ENCODE peak calls at places on chromosomes 12 and 14, in five cellular contexts. One of them, this sample, is unnamed.

GRCh38 chr14:76672123-76672522 is 89.1 kb upstream of the VASH1 start:
- DNase-seq in GM12878: no peak
- DNase-seq in HepG2: no peak
- DNase-seq in K562: no peak
- DNase-seq in SK-N-SH: no peak
- DNase-seq in this sample: no peak

GRCh38 chr12:2960432-2960956 is 1.3 kb downstream of the TEAD4 start:
- DNase-seq in SK-N-SH: no peak
- DNase-seq in HepG2: peak; percentile 34
- DNase-seq in K562: peak; percentile 35
- DNase-seq in GM12878: no peak
- DNase-seq in this sample: no peak

GRCh38 chr12:128694445-128694844 is 129.3 kb downstream of the SLC15A4 start:
- DNase-seq in K562: no peak
- DNase-seq in SK-N-SH: no peak
- DNase-seq in HepG2: no peak
- DNase-seq in GM12878: no peak
- DNase-seq in this sample: no peak

GRCh38 chr14:77025744-77026165 is 2.8 kb downstream of the IRF2BPL start:
- DNase-seq in HepG2: no peak
- DNase-seq in K562: no peak
- DNase-seq in SK-N-SH: peak; percentile 58
- DNase-seq in GM12878: no peak
- DNase-seq in this sample: no peak

GRCh38 chr12:64733857-64734256 is 25.3 kb downstream of the GNS start:
- DNase-seq in HepG2: no peak
- DNase-seq in GM12878: no peak
- DNase-seq in K562: no peak
- DNase-seq in SK-N-SH: no peak
- DNase-seq in this sample: no peak

GRCh38 chr14:63276492-63277342 is 42.0 kb downstream of the GPHB5 start:
- DNase-seq in GM12878: no peak
- DNase-seq in SK-N-SH: peak; percentile 48
- DNase-seq in HepG2: peak; percentile 17
- DNase-seq in K562: peak; percentile 33
- DNase-seq in this sample: peak; percentile 60

GRCh38 chr14:55384536-55384935 is 27.1 kb downstream of the ATG14 start:
- DNase-seq in K562: no peak
- DNase-seq in GM12878: no peak
- DNase-seq in SK-N-SH: no peak
- DNase-seq in HepG2: no peak
- DNase-seq in this sample: no peak

GRCh38 chr12:106301611-106302321 is 767 bp upstream of the TCP11L2 start:
- DNase-seq in K562: peak; percentile 97
- DNase-seq in SK-N-SH: peak; percentile 30
- DNase-seq in HepG2: no peak
- DNase-seq in GM12878: peak; percentile 53
- DNase-seq in this sample: peak; percentile 19

GRCh38 chr14:61368061-61368710 is 46.8 kb downstream of the PRKCH start:
- DNase-seq in SK-N-SH: peak; percentile 44
- DNase-seq in K562: no peak
- DNase-seq in GM12878: no peak
- DNase-seq in HepG2: no peak
- DNase-seq in this sample: no peak

GRCh38 chr12:75550401-75550851 is 39.0 kb upstream of the KRR1 start:
- DNase-seq in K562: no peak
- DNase-seq in GM12878: no peak
- DNase-seq in SK-N-SH: no peak
- DNase-seq in HepG2: no peak
- DNase-seq in this sample: no peak

GRCh38 chr14:38808734-38809455 is 294.1 kb downstream of the SEC23A start:
- DNase-seq in K562: peak; percentile 0
- DNase-seq in SK-N-SH: no peak
- DNase-seq in HepG2: peak; percentile 21
- DNase-seq in GM12878: no peak
- DNase-seq in this sample: no peak

GRCh38 chr14:53570411-53571387 is 385.9 kb downstream of the BMP4 start:
- DNase-seq in SK-N-SH: no peak
- DNase-seq in HepG2: no peak
- DNase-seq in GM12878: peak; percentile 69
- DNase-seq in K562: no peak
- DNase-seq in this sample: no peak

GRCh38 chr12:122884091-122884826 is 11.7 kb downstream of the VPS37B start:
- DNase-seq in SK-N-SH: no peak
- DNase-seq in K562: no peak
- DNase-seq in GM12878: no peak
- DNase-seq in HepG2: no peak
- DNase-seq in this sample: no peak

GRCh38 chr12:54154708-54155316 is 34.0 kb downstream of the SMUG1 start:
- DNase-seq in HepG2: no peak
- DNase-seq in GM12878: no peak
- DNase-seq in K562: no peak
- DNase-seq in SK-N-SH: no peak
- DNase-seq in this sample: no peak
- TF ChIP-seq FOXM1 in HepG2: no peak
- TF ChIP-seq FOXM1 in GM12878: no peak
- TF ChIP-seq FOXM1 in K562: no peak
- TF ChIP-seq FOXM1 in SK-N-SH: no peak
- TF ChIP-seq FOXM1 in this sample: no peak

GRCh38 chr14:44531648-44532047 is 24.6 kb upstream of the FSCB start:
- DNase-seq in SK-N-SH: no peak
- DNase-seq in K562: no peak
- DNase-seq in GM12878: no peak
- DNase-seq in HepG2: no peak
- DNase-seq in this sample: no peak
- TF ChIP-seq FOXM1 in SK-N-SH: no peak
- TF ChIP-seq FOXM1 in K562: no peak
- TF ChIP-seq FOXM1 in GM12878: no peak
- TF ChIP-seq FOXM1 in HepG2: no peak
- TF ChIP-seq FOXM1 in this sample: no peak

GRCh38 chr12:80485222-80485987 is 41.4 kb downstream of the PTPRQ start:
- DNase-seq in HepG2: no peak
- DNase-seq in K562: no peak
- DNase-seq in SK-N-SH: no peak
- DNase-seq in GM12878: no peak
- DNase-seq in this sample: no peak
- TF ChIP-seq FOXM1 in HepG2: no peak
- TF ChIP-seq FOXM1 in K562: no peak
- TF ChIP-seq FOXM1 in SK-N-SH: no peak
- TF ChIP-seq FOXM1 in GM12878: no peak
- TF ChIP-seq FOXM1 in this sample: no peak

DNA sequence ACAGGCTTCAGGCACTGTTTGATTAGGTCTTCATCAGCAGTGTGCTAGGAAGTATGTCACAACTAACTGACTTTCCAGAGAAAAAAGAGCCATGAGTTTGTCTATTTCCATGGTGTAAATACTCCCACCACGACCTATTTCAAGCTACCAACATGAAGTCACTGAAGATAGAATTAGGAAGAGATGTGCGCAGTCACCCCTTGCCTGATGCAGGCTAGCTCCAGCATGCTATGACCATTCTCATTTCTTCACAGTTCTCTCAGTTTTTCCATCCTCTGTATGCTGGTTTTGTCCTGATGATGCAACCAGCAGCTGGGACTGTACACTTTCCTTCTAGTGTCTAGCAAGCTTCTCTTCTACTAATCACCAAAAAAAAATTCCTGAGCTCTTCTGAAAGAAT is 191.6 kb upstream of the NUDT4 start:
- DNase-seq in GM12878: no peak
- DNase-seq in SK-N-SH: no peak
- DNase-seq in HepG2: no peak
- DNase-seq in K562: no peak
- DNase-seq in this sample: no peak
- TF ChIP-seq FOXM1 in GM12878: no peak
- TF ChIP-seq FOXM1 in SK-N-SH: no peak
- TF ChIP-seq FOXM1 in HepG2: no peak
- TF ChIP-seq FOXM1 in K562: no peak
- TF ChIP-seq FOXM1 in this sample: no peak

GRCh38 chr12:92393504-92393903 is 247.9 kb upstream of the BTG1 start:
- DNase-seq in K562: peak; percentile 61
- DNase-seq in GM12878: no peak
- DNase-seq in SK-N-SH: no peak
- DNase-seq in HepG2: no peak
- DNase-seq in this sample: no peak

GRCh38 chr12:92395322-92395721 is 249.7 kb upstream of the BTG1 start:
- DNase-seq in SK-N-SH: no peak
- DNase-seq in HepG2: no peak
- DNase-seq in K562: no peak
- DNase-seq in GM12878: no peak
- DNase-seq in this sample: no peak

GRCh38 chr12:92394895-92395294 is 249.2 kb upstream of the BTG1 start:
- DNase-seq in SK-N-SH: no peak
- DNase-seq in HepG2: no peak
- DNase-seq in GM12878: no peak
- DNase-seq in K562: peak; percentile 78
- DNase-seq in this sample: no peak

GRCh38 chr12:92398565-92399309 is 253.1 kb upstream of the BTG1 start:
- DNase-seq in SK-N-SH: no peak
- DNase-seq in HepG2: no peak
- DNase-seq in GM12878: no peak
- DNase-seq in K562: no peak
- DNase-seq in this sample: no peak

DNA sequence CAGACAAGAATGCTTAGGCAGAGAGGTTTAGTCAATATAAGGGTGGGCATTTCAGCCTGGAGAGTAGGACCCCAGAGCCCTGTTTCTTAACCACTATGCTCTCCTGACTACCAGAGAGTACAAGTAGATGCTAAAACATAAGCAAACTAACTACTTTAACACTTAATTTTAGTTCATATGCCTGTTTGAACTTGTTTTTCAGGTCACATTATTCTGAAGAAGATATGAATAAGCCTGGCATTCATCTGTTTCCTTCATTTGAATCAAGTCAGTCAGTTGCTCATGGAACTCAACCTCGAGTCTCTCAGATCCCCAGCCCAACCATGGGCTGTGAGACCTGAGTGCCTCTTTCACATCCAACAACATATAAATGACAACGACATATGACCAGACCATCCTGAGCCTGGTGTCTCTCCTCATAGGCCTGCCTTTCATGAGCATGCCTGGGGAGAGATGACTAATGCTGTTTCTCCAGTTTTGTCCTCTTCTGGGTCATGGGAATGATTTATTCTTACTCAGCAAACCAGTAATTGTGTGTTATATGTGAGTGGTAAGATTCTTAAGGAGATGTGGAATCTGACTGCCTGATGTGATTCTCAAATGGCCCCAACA is 251.1 kb upstream of the BTG1 start:
- DNase-seq in K562: peak; percentile 27
- DNase-seq in GM12878: no peak
- DNase-seq in SK-N-SH: no peak
- DNase-seq in HepG2: no peak
- DNase-seq in this sample: no peak
- TF ChIP-seq FOXM1 in K562: no peak
- TF ChIP-seq FOXM1 in GM12878: no peak
- TF ChIP-seq FOXM1 in SK-N-SH: no peak
- TF ChIP-seq FOXM1 in HepG2: no peak
- TF ChIP-seq FOXM1 in this sample: no peak

DNA sequence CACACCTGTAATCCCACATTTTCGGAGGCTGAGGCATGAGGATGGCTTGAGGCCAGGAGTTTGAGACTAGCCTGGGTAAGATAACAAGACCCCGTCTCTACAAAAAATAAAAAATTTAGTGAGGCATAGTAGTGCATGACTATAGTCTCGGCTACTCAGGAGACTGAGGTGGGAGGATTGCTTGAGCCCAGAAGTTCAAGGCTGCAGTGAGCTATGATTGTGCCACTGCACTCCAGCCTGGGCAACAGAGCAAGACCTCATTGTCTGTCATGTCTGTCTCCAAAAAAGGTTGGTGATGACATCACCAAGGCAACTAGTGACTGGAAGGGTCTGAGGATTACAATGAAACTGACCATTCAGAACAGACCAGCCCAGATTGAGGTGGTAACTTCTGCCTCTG is 83.5 kb upstream of the COCH start:
- DNase-seq in SK-N-SH: no peak
- DNase-seq in GM12878: no peak
- DNase-seq in HepG2: no peak
- DNase-seq in K562: no peak
- DNase-seq in this sample: no peak
- TF ChIP-seq FOXM1 in SK-N-SH: no peak
- TF ChIP-seq FOXM1 in GM12878: no peak
- TF ChIP-seq FOXM1 in HepG2: no peak
- TF ChIP-seq FOXM1 in K562: no peak
- TF ChIP-seq FOXM1 in this sample: no peak

This sample was measured in HEK293T.